ENCODE peak calls at places on chromosomes 6 and 20, in nine cellular contexts. D is HCT116, B is heart left ventricle, O is spleen, H is body of pancreas, J is transverse colon, C is ovary, R is IMR-90, X is breast epithelium. W is an unnamed sample.

GRCh38 chr20:20611165-20611564 is 101.3 kb downstream of the RALGAPA2 start:
- DNase-seq in D (no peak), B (no peak), O (no peak), H (no peak), J (no peak), C (no peak), R (no peak), X (no peak), W (no peak)

GRCh38 chr20:1500496-1500895 is 9.3 kb upstream of the SIRPB2 start:
- DNase-seq in D (no peak), B (no peak), O (no peak), H (no peak), J (no peak), C (no peak), R (no peak), X (no peak), W (no peak)

GRCh38 chr20:22379472-22379871 is 204.9 kb downstream of the FOXA2 start:
- DNase-seq in D (peak; percentile 77), B (no peak), O (no peak), H (no peak), J (no peak), C (no peak), R (no peak), X (no peak), W (no peak)

GRCh38 chr6:116979560-116979959 is 102.5 kb downstream of the RFX6 start:
- DNase-seq in D (no peak), B (no peak), O (no peak), H (no peak), J (no peak), C (no peak), R (no peak), X (no peak), W (no peak)

GRCh38 chr6:67361264-67361663 is 1273.8 kb upstream of the ADGRB3 start:
- DNase-seq in D (no peak), B (no peak), O (no peak), H (no peak), J (no peak), C (no peak), R (no peak), X (no peak), W (no peak)

GRCh38 chr20:3165473-3166337 is 6.0 kb upstream of the FASTKD5 start:
- DNase-seq in D (no peak), B (peak; percentile 78), O (no peak), H (peak; percentile 22), J (peak; percentile 59), C (peak; percentile 78), R (peak; percentile 63), X (no peak), W (peak; percentile 37)

GRCh38 chr6:16403831-16404230 is 165.4 kb downstream of the GMPR start:
- DNase-seq in D (no peak), B (no peak), O (no peak), H (no peak), J (no peak), C (no peak), R (peak; percentile 27), X (no peak), W (no peak)

GRCh38 chr6:120410586-120410985 is 923.7 kb downstream of the TBC1D32 start:
- DNase-seq in D (no peak), B (no peak), O (no peak), H (no peak), J (no peak), C (no peak), R (no peak), X (no peak), W (no peak)

GRCh38 chr6:156028310-156029131 is 572.9 kb upstream of the NOX3 start:
- DNase-seq in D (no peak), B (no peak), O (no peak), H (no peak), J (no peak), C (no peak), R (no peak), X (no peak), W (no peak)

GRCh38 chr6:10882654-10883053 is 813 bp upstream of the GCM2 start:
- DNase-seq in D (no peak), B (no peak), O (no peak), H (no peak), J (no peak), C (no peak), R (no peak), X (no peak), W (no peak)

GRCh38 chr6:291697-292505 is at the start of gene DUSP22:
- DNase-seq in D (peak; percentile 45), B (peak; percentile 91), O (peak; percentile 97), H (peak; percentile 88), J (peak; percentile 93), C (peak; percentile 90), R (peak; percentile 77), X (peak; percentile 87), W (peak; percentile 89)

GRCh38 chr6:118783931-118784528 is 109.9 kb upstream of the ASF1A start:
- DNase-seq in D (no peak), B (no peak), O (no peak), H (no peak), J (no peak), C (no peak), R (peak; percentile 46), X (no peak), W (no peak)

GRCh38 chr20:4256886-4257285 is 241.5 kb upstream of the RNF24 start:
- DNase-seq in D (no peak), B (no peak), O (no peak), H (no peak), J (no peak), C (no peak), R (no peak), X (no peak), W (no peak)

GRCh38 chr20:58174708-58175287 is 53.7 kb downstream of the ANKRD60 start:
- DNase-seq in D (no peak), B (peak; percentile 72), O (no peak), H (no peak), J (peak; percentile 13), C (peak; percentile 86), R (no peak), X (no peak), W (peak; percentile 80)

GRCh38 chr20:48769111-48769879 is 58.5 kb downstream of the PREX1 start:
- DNase-seq in D (no peak), B (no peak), O (peak; percentile 88), H (no peak), J (no peak), C (no peak), R (no peak), X (no peak), W (no peak)

GRCh38 chr20:44924526-44924925 is 14.7 kb downstream of the PABPC1L start:
- DNase-seq in D (no peak), B (no peak), O (no peak), H (no peak), J (no peak), C (no peak), R (no peak), X (no peak), W (no peak)

GRCh38 chr20:25532015-25532751 is 53.1 kb downstream of the NINL start:
- DNase-seq in D (no peak), B (no peak), O (no peak), H (no peak), J (no peak), C (no peak), R (no peak), X (no peak), W (no peak)

GRCh38 chr6:110352603-110353303 is 5.4 kb downstream of the METTL24 start:
- DNase-seq in D (no peak), B (no peak), O (no peak), H (no peak), J (no peak), C (no peak), R (peak; percentile 19), X (no peak), W (no peak)

GRCh38 chr6:148890605-148891004 is 143.8 kb downstream of the UST start:
- DNase-seq in D (no peak), B (no peak), O (no peak), H (no peak), J (no peak), C (no peak), R (no peak), X (no peak), W (no peak)

GRCh38 chr6:7728855-7729590 is 3.1 kb downstream of the BMP6 start:
- DNase-seq in D (no peak), B (no peak), O (no peak), H (no peak), J (no peak), C (no peak), R (no peak), X (no peak), W (no peak)

DNA sequence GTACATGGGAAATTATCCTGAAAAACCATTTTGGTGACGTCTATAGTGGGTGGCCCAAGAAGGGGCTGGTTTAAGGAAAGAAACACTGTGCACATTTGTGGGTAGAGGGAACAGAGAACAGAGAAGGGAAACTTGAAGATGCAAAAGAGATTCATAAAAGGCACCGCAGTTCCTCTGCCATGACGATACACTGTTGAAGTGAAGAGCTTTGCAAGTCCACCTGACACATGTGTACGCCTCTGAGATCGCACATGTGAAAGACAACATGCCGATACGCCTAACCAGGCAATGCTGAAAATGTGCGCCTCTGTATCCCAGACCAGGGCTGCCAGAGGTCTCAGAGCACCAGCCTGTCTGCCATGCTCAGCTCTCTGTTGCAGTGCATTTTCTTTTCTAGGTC is 180.9 kb downstream of the KIF16B start:
- DNase-seq in D (no peak), B (no peak), O (no peak), H (no peak), J (no peak), C (no peak), R (no peak), X (no peak), W (no peak)
- H3K27ac ChIP-seq in D (no peak overlapping the region), B (no peak overlapping the region), O (no peak overlapping the region), H (no peak overlapping the region), J (no peak overlapping the region), C (no peak overlapping the region), R (no peak overlapping the region), X (no peak overlapping the region), W (no peak overlapping the region)

DNA sequence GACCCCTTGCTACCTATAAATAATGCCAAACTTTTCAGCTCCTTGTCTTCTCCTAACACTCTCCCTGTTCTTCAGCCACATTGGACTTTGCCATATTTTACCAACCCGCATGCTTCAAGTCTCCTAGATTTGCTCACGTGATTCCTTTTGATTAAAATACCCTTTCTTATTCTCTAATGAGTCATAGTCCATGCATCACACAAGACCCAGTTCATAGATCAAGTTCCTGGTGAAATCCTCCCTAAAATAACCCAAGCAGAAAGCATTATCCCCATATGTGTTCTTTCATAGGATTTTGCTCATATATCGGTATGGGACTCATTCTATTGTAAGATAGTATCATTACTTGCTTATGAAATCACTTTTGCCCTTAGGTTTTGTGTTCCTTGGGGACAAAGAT is 108.9 kb upstream of the STXBP5 start:
- DNase-seq in D (no peak), B (no peak), O (no peak), H (no peak), J (no peak), C (no peak), R (peak; percentile 25), X (no peak), W (no peak)
- TF ChIP-seq POLR2A in D (no peak), B (no peak), O (no peak), H (no peak), J (no peak), C (no peak), R (no peak), X (no peak), W (no peak)

GRCh38 chr6:140281794-140282193 is 907.3 kb upstream of the CITED2 start:
- DNase-seq in D (no peak), B (no peak), O (no peak), H (no peak), J (no peak), C (no peak), R (no peak), X (no peak), W (no peak)
- H3K27ac ChIP-seq in D (no peak overlapping the region), B (no peak overlapping the region), O (no peak overlapping the region), H (no peak overlapping the region), J (peak overlapping the region; percentile 38), C (no peak overlapping the region), R (no peak overlapping the region), X (no peak overlapping the region), W (no peak overlapping the region)

GRCh38 chr6:132096245-132096644 is 145.1 kb upstream of the CCN2 start:
- DNase-seq in D (no peak), B (no peak), O (no peak), H (no peak), J (no peak), C (no peak), R (no peak), X (no peak), W (no peak)
- TF ChIP-seq POLR2A in D (no peak), B (no peak), O (no peak), H (no peak), J (no peak), C (no peak), R (no peak), X (no peak), W (no peak)

W was measured in uterus.